ENCODE peak calls at places on chromosomes 12 and 14, in five cellular contexts. U is retinal pigment epithelial cell, N is astrocyte of the cerebellum, K is lung, C is HCT116. O is an unnamed sample.

GRCh38 chr12:84825149-84825548 is 87.5 kb downstream of the SLC6A15 start:
- DNase-seq in U (no peak), N (no peak), K (no peak), C (no peak), O (no peak)

GRCh38 chr12:115046805-115047204 is 362.8 kb upstream of the TBX3 start:
- DNase-seq in U (no peak), K (no peak), N (no peak), C (peak), O (no peak)

GRCh38 chr12:3132636-3133409 is 55.6 kb downstream of the TSPAN9 start:
- DNase-seq in C (no peak), U (no peak), N (no peak), K (no peak), O (no peak)

GRCh38 chr12:115859231-115859630 is 418.3 kb downstream of the MED13L start:
- DNase-seq in N (no peak), U (no peak), C (no peak), K (no peak), O (no peak)

GRCh38 chr12:104593482-104593881 is 136.7 kb downstream of the CHST11 start:
- DNase-seq in U (no peak), N (no peak), K (no peak), C (no peak), O (no peak)

GRCh38 chr14:62143235-62143634 is 381.0 kb downstream of the SNAPC1 start:
- DNase-seq in U (peak), K (no peak), N (peak), C (no peak), O (no peak)

GRCh38 chr14:72752034-72752412 is 141.9 kb downstream of the DPF3 start:
- DNase-seq in C (no peak), K (no peak), U (no peak), N (no peak), O (no peak)

GRCh38 chr12:5000204-5000603 is 43.5 kb upstream of the KCNA5 start:
- DNase-seq in U (no peak), N (no peak), C (peak), K (no peak), O (no peak)

GRCh38 chr12:12898911-12899511 is 7.6 kb downstream of the GPRC5A start:
- DNase-seq in N (no peak), U (no peak), C (no peak), K (no peak), O (no peak)

GRCh38 chr12:45644521-45644920 is 85.0 kb upstream of the ARID2 start:
- DNase-seq in C (no peak), K (no peak), U (no peak), N (no peak), O (peak)

GRCh38 chr12:11958216-11959091 is 112.3 kb upstream of the BCL2L14 start:
- DNase-seq in N (peak), K (no peak), C (no peak), U (peak), O (peak)

GRCh38 chr12:93011100-93011499 is 82.0 kb upstream of the EEA1 start:
- DNase-seq in U (peak), C (peak), N (no peak), K (no peak), O (no peak)

GRCh38 chr12:124231980-124232653 is 62.8 kb upstream of the RFLNA start:
- DNase-seq in U (no peak), C (no peak), N (no peak), K (peak), O (no peak)

GRCh38 chr14:34078117-34078743 is 127.4 kb upstream of the EGLN3 start:
- DNase-seq in C (no peak), N (peak), K (no peak), U (no peak), O (no peak)

GRCh38 chr14:105938959-105939358 is 412.6 kb downstream of the TMEM121 start:
- DNase-seq in C (no peak), N (no peak), K (no peak), U (no peak), O (no peak)

GRCh38 chr14:64187331-64187730 is 106.8 kb downstream of the ESR2 start:
- DNase-seq in U (no peak), N (no peak), K (no peak), C (no peak), O (no peak)

GRCh38 chr12:60093428-60093827 is 497.6 kb downstream of the SLC16A7 start:
- DNase-seq in N (no peak), C (no peak), K (no peak), U (no peak), O (no peak)

GRCh38 chr14:33534636-33535035 is 416.2 kb downstream of the EGLN3 start:
- DNase-seq in U (no peak), N (no peak), C (no peak), K (no peak), O (no peak)

GRCh38 chr12:14554281-14555008 is 13.2 kb downstream of the PLBD1 start:
- DNase-seq in N (no peak), K (peak), C (peak), U (peak), O (no peak)
- H3K4me3 ChIP-seq in N (no peak), K (no peak), C (peak), U (no peak), O (no peak)

DNA sequence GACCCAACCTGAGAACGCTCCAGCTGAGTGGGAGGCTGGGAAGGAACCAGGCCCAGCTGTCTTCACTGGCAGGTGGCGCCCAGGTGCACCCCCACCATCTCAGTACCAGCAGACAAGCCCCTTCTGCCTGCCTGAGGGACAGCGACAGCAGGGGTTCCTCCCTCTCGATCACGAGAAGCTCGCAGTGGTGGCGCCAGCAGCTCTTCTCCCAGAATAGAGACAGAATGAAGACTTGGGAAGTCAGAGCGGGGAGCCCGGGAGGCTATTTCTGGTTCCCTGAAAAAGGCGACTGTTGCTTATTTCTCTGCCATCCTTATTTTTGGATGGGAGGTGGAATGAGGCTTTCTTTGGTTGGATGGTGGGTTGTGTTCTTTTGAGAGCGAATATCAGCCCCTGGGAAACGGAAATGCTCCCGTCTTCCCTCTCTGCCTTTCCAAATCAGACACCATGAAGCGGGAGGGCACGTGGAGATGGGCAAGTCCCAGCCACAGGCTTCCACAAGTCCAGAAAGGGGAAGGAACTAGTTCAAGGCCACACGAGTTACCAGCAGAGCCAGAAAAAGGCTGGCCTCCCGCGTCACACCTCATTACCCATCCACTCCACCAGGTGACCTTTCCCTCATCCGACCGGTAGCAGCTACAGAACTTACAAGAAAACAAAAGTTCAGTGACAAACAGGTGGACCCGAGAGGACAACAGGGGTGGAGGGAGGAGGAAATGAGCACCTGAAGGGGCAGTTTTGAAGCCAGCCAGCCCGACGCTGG is 46.7 kb downstream of the CHGA start:
- DNase-seq in C (no peak), U (no peak), K (no peak), N (no peak), O (no peak)
- TF ChIP-seq CTCF in C (no peak), U (no peak), K (no peak), N (no peak), O (no peak)

DNA sequence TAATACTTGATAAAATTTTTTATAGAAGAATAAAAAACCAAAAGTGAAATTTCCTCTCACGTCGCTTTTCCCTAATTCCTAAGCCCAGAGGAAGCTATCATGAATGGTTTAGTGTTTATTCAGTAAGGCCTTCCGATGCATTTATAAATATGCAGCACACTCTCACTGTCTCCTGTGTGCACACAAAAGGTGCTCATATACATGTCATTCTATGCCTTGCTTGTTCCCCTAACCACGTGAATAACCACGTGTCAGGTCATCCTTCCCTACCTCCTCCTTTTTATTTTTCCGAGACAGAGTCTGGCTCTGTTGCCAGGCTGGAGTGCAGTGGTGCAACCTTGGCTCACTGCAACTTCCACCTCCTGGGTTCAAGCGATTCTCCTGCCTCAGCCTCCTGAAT is 29.6 kb downstream of the PIGH start:
- DNase-seq in N (no peak), U (no peak), K (no peak), C (no peak), O (no peak)
- H3K4me3 ChIP-seq in N (no peak), U (no peak), K (no peak), C (no peak), O (no peak)

GRCh38 chr14:46344327-46344937 is 307.1 kb downstream of the RPL10L start:
- DNase-seq in U (peak), K (no peak), N (peak), C (peak), O (no peak)
- TF ChIP-seq CTCF in U (peak), K (no peak), N (peak), C (peak), O (peak)

O was measured in HFF-Myc.